ENCODE peak calls at places on chromosomes 7 and 10, in four cellular contexts. E, H, M and K are unnamed samples.

GRCh38 chr7:156096806-156097538 is 284.7 kb upstream of the SHH start:
- DNase-seq in E (no peak), M (no peak), H (no peak), K (no peak)

GRCh38 chr10:3282341-3282740 is 109.8 kb upstream of the PITRM1 start:
- DNase-seq in E (no peak), M (peak), H (no peak), K (no peak)

GRCh38 chr10:16965740-16966447 is 148.7 kb upstream of the RSU1 start:
- DNase-seq in E (no peak), M (no peak), H (peak), K (peak)

GRCh38 chr7:140165422-140165821 is 11.4 kb downstream of the KDM7A start:
- DNase-seq in E (no peak), M (no peak), H (no peak), K (peak)

GRCh38 chr7:97024209-97025129 is at the start of gene DLX5:
- DNase-seq in E (no peak), M (no peak), H (peak), K (peak)

GRCh38 chr10:125148021-125148439 is 12.3 kb downstream of the CTBP2 start:
- DNase-seq in E (no peak), H (no peak), M (peak), K (no peak)

GRCh38 chr10:17257466-17258321 is 29.7 kb downstream of the VIM start:
- DNase-seq in E (peak), H (peak), M (peak), K (peak)

GRCh38 chr7:117119192-117119924 is 166.1 kb downstream of the ST7 start:
- DNase-seq in E (peak), M (peak), H (peak), K (peak)

GRCh38 chr10:28125701-28126100 is 126.8 kb upstream of the ODAD2 start:
- DNase-seq in M (no peak), E (no peak), H (no peak), K (no peak)

GRCh38 chr7:83655951-83656556 is 7.1 kb upstream of the SEMA3E start:
- DNase-seq in E (peak), M (no peak), H (peak), K (peak)